ENCODE peak calls at places on chromosomes 2 and 18, in ten cellular contexts. T, V, J, H, Y, B, W, A, U and S are unnamed samples.

GRCh38 chr2:203453858-203454451 is 81.1 kb downstream of the RAPH1 start:
- DNase-seq in B (peak), T (no peak), J (peak), W (no peak), A (peak), V (peak), U (no peak), Y (no peak), H (peak), S (peak)

GRCh38 chr2:236399409-236399808 is 135.2 kb upstream of the ASB18 start:
- DNase-seq in Y (no peak), B (no peak), T (no peak), W (no peak), V (no peak), U (no peak), J (no peak), H (no peak), A (no peak), S (no peak)

GRCh38 chr2:15732341-15733077 is 140.8 kb downstream of the DDX1 start:
- DNase-seq in B (no peak), H (peak), W (no peak), T (no peak), V (no peak), Y (no peak), J (no peak), A (peak), U (peak), S (no peak)

GRCh38 chr2:457287-457686 is 169.4 kb upstream of the ALKAL2 start:
- DNase-seq in B (no peak), J (no peak), T (no peak), A (no peak), U (no peak), H (no peak), W (no peak), Y (no peak), V (no peak), S (no peak)

GRCh38 chr18:2958819-2959298 is 54.1 kb downstream of the LPIN2 start:
- DNase-seq in W (no peak), T (no peak), V (no peak), B (no peak), J (no peak), H (peak), U (no peak), Y (no peak), A (peak), S (no peak)

GRCh38 chr18:11880586-11881304 is 27.4 kb downstream of the MPPE1 start:
- DNase-seq in J (no peak), B (no peak), T (no peak), U (no peak), A (no peak), W (no peak), H (no peak), Y (no peak), V (no peak), S (no peak)

GRCh38 chr2:150110548-150110947 is 376.9 kb downstream of the RND3 start:
- DNase-seq in H (no peak), T (no peak), U (no peak), W (no peak), A (no peak), Y (no peak), V (no peak), B (no peak), J (no peak), S (no peak)

GRCh38 chr2:26557244-26557925 is 79.5 kb upstream of the OTOF start:
- DNase-seq in H (no peak), U (no peak), J (no peak), Y (no peak), B (no peak), V (no peak), T (no peak), W (no peak), A (no peak), S (no peak)

GRCh38 chr2:42353792-42354429 is 7.1 kb downstream of the COX7A2L start:
- DNase-seq in U (no peak), T (no peak), W (no peak), A (no peak), J (no peak), H (no peak), V (no peak), Y (no peak), B (no peak), S (no peak)

GRCh38 chr2:127621981-127622431 is 23.9 kb upstream of the GPR17 start:
- DNase-seq in W (no peak), H (no peak), Y (no peak), A (peak), J (no peak), B (no peak), V (no peak), U (no peak), T (peak), S (no peak)

GRCh38 chr2:231018184-231018583 is 19.1 kb upstream of the C2orf72 start:
- DNase-seq in A (no peak), J (no peak), Y (no peak), U (no peak), W (no peak), V (no peak), H (no peak), B (no peak), T (no peak), S (no peak)

GRCh38 chr2:1153959-1154358 is 203.3 kb downstream of the SNTG2 start:
- DNase-seq in Y (peak), H (no peak), W (no peak), J (peak), V (no peak), B (no peak), U (no peak), T (no peak), A (no peak), S (no peak)

DNA sequence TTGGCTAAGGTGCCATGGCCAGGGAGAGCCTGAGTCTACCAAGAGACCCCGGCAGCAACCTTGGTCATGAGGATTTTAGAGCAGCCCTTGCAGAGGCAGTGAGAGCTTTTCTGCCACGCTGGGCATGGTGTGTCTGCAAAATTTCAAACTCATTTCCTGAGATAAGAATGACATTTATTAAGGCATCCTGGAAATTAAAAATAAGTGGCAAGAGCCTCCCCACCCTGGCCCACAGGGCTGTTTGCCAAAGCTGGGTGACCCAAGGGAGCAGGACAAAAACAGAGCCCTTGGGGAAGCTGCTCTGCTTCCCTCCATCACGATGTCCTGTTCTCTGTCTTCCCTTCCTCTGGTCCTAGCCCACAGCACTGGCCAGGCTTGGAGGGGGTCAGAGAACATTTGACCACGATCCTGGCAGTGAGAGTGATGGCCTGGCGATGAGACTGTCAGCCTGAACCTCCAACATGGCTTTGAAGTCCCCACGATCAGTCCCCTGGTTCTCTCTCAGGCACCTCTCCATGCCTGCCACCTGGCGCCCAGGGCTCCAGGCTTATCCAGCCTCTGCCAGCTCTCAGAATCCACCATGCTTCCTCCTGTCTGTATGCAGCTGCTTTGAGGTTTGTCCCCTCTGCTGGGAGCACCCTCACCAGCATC is 68.9 kb upstream of the RMDN2 start:
- DNase-seq in A (peak), W (no peak), B (no peak), V (no peak), T (no peak), Y (no peak), J (no peak), U (peak), H (no peak), S (no peak)
- H3K27ac ChIP-seq in A (peak), W (peak), B (peak), V (no peak), T (peak), Y (peak), J (no peak), U (no peak), H (no peak), S (no peak)

GRCh38 chr2:195392446-195393336 is 264.3 kb upstream of the SLC39A10 start:
- DNase-seq in V (no peak), A (no peak), T (no peak), B (no peak), Y (no peak), H (no peak), U (no peak), J (no peak), W (no peak), S (no peak)

GRCh38 chr2:195395351-195395750 is 261.7 kb upstream of the SLC39A10 start:
- DNase-seq in B (no peak), H (no peak), T (no peak), Y (no peak), W (no peak), V (no peak), J (no peak), U (no peak), A (no peak), S (no peak)

GRCh38 chr2:195388024-195388423 is 269.0 kb upstream of the SLC39A10 start:
- DNase-seq in T (no peak), W (no peak), J (no peak), V (no peak), U (no peak), H (no peak), A (no peak), Y (no peak), B (no peak), S (no peak)

GRCh38 chr2:195396479-195396878 is 260.5 kb upstream of the SLC39A10 start:
- DNase-seq in B (no peak), U (no peak), W (no peak), V (no peak), A (no peak), T (no peak), Y (no peak), H (no peak), J (no peak), S (no peak)

GRCh38 chr2:195390686-195391085 is 266.3 kb upstream of the SLC39A10 start:
- DNase-seq in H (no peak), J (no peak), V (peak), Y (no peak), B (no peak), T (no peak), U (no peak), A (no peak), W (no peak), S (no peak)
- H3K4me3 ChIP-seq in H (no peak), J (no peak), V (no peak), Y (no peak), B (no peak), T (no peak), U (no peak), A (no peak), W (no peak), S (no peak)

DNA sequence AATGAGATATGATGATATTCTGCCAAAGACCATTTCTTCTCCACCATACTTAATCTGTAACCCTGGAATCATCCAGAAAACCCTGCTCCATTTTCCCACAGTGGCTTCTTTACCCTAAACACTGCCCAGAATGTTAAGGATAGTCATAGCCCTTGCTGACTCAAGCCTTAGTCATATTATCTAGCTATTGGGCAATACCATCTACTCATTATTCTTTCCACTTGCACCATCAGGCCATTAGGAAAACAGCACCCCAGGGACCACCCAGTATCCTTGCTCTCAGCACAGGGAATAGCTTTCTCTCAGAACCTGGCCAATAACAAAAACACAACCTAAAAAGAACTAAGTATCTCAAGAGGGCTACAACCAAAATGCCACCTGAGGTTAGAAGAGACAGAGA is 445.7 kb upstream of the SLC14A2 start:
- DNase-seq in W (no peak), U (no peak), Y (no peak), B (no peak), J (no peak), H (no peak), T (peak), A (no peak), V (peak), S (no peak)
- H3K27ac ChIP-seq in W (no peak), U (no peak), Y (no peak), B (no peak), J (no peak), H (no peak), T (no peak), A (no peak), V (peak), S (no peak)

DNA sequence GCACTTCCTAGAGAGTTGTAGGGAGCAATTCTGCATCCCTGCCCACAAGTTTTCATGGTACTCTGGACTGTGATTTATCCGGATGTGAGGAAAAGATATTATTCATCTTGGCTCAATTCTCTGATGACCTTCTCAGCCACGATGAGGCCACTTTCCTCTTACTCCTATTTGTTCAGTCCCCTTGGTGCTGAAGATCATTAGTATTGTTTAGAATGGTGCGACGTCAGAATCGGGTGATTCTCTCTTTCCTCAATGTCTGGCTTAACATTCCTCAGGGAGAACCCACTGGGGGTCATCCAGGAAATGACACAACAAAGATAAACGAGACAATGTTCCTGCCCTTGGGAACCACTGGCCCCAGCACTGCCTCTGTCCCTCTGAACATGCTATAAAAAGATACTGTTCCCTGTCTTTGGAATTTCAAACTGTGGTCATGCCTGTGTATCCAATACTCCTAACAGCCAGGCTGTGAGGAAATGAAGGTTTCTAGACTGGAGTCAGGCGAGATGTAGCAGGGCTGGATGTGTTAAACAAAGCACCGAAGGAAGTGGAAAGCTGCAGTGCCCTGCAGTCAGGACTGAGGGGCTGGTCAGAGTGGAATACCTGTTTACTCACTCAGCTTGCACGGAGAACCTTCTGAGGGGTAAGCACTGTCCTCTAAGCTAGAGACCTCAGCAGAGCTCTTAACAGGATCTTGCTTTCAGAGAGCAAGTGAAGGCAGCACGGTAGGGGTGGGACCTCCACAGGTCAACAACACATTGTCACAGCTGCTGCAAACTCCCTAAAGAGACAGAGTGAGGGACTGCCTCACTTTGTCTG is 12.9 kb upstream of the GLI2 start:
- DNase-seq in W (no peak), J (no peak), V (peak), B (peak), T (no peak), U (peak), A (no peak), H (no peak), Y (no peak), S (no peak)
- H3K4me3 ChIP-seq in W (no peak), J (no peak), V (no peak), B (no peak), T (no peak), U (no peak), A (peak), H (no peak), Y (no peak), S (no peak)

GRCh38 chr18:8703781-8704301 is 1.5 kb upstream of the MTCL1 start:
- DNase-seq in A (no peak), Y (no peak), V (no peak), U (no peak), J (no peak), T (peak), B (no peak), H (no peak), W (no peak), S (no peak)
- H3K27ac ChIP-seq in A (peak), Y (peak), V (peak), U (no peak), J (peak), T (peak), B (no peak), H (no peak), W (peak), S (no peak)

GRCh38 chr2:178990533-178991241 is 59.2 kb downstream of the CCDC141 start:
- DNase-seq in H (peak), Y (no peak), A (no peak), B (no peak), W (no peak), T (no peak), U (no peak), V (no peak), J (no peak), S (no peak)
- H3K4me3 ChIP-seq in H (peak), Y (no peak), A (no peak), B (no peak), W (no peak), T (no peak), U (no peak), V (no peak), J (no peak), S (peak)

GRCh38 chr2:46007412-46007811 is 289.8 kb upstream of the EPAS1 start:
- DNase-seq in A (no peak), W (no peak), V (no peak), U (no peak), H (no peak), Y (no peak), B (no peak), T (no peak), J (no peak), S (no peak)
- H3K27ac ChIP-seq in A (no peak), W (no peak), V (no peak), U (no peak), H (no peak), Y (no peak), B (no peak), T (no peak), J (no peak), S (no peak)